ENCODE peak calls at places on chromosomes 6 and 20, in four cellular contexts. R is pulmonary artery endothelial cell, A is fibroblast of lung, E is Right ventricle myocardium superior. P is an unnamed sample.

GRCh38 chr6:139164001-139164400 is 29.1 kb downstream of the HECA start:
- DNase-seq in E (no peak), R (no peak), A (no peak), P (no peak)

GRCh38 chr6:13398081-13398406 is 69.7 kb upstream of the TBC1D7 start:
- DNase-seq in E (no peak), R (no peak), A (peak; percentile 21), P (no peak)

GRCh38 chr6:112539355-112539754 is 192.2 kb downstream of the RFPL4B start:
- DNase-seq in A (no peak), E (no peak), R (no peak), P (no peak)

GRCh38 chr6:112501705-112502104 is 154.6 kb downstream of the RFPL4B start:
- DNase-seq in E (peak; percentile 37), R (no peak), A (peak; percentile 69), P (peak; percentile 45)

GRCh38 chr6:9437836-9438235 is 977.0 kb downstream of the TFAP2A start:
- DNase-seq in A (peak; percentile 55), R (peak; percentile 4), E (no peak), P (peak; percentile 2)

GRCh38 chr6:110398778-110399177 is 16.6 kb downstream of the DDO start:
- DNase-seq in A (no peak), R (no peak), E (no peak), P (peak; percentile 49)

GRCh38 chr20:38181207-38181693 is 16.2 kb upstream of the TGM2 start:
- DNase-seq in E (no peak), R (no peak), A (no peak), P (no peak)

GRCh38 chr6:10852281-10852965 is 14.1 kb upstream of the MAK start:
- DNase-seq in E (no peak), R (no peak), A (no peak), P (no peak)

GRCh38 chr6:129598244-129599187 is 111.5 kb downstream of the ARHGAP18 start:
- DNase-seq in A (peak; percentile 66), R (peak; percentile 55), E (no peak), P (peak; percentile 83)

GRCh38 chr6:52420668-52421358 is 671 bp downstream of the EFHC1 start:
- DNase-seq in R (no peak), A (peak; percentile 52), E (no peak), P (peak; percentile 58)

GRCh38 chr6:27059621-27060425 is 187.7 kb upstream of the PRSS16 start:
- DNase-seq in E (no peak), R (no peak), A (no peak), P (peak; percentile 7)

GRCh38 chr6:446418-447366 is 55.1 kb downstream of the IRF4 start:
- DNase-seq in A (no peak), E (no peak), R (no peak), P (peak; percentile 35)

GRCh38 chr20:6524305-6524704 is 243.2 kb upstream of the BMP2 start:
- DNase-seq in E (no peak), R (no peak), A (no peak), P (no peak)

GRCh38 chr6:100592929-100593328 is 128.2 kb upstream of the SIM1 start:
- DNase-seq in E (no peak), A (no peak), R (no peak), P (no peak)

P was measured in dermis microvascular lymphatic vessel endothelial cell.